ENCODE peak calls at places on chromosomes 5 and 9, in ten cellular contexts. A is fibroblast of mammary gland, F is breast epithelium, O is cardiac fibroblast, D is psoas muscle, S is epithelial cell of esophagus, V is left lung, E is neural crest cell, U is tibial nerve, J is NB4. M is an unnamed sample.

GRCh38 chr9:125532412-125532811 is 174.6 kb downstream of the MAPKAP1 start:
- DNase-seq in A (peak; percentile 79), F (no peak), O (no peak), D (no peak), S (no peak), V (no peak), E (no peak), U (no peak), J (no peak), M (no peak)

GRCh38 chr9:108151161-108151586 is 661.6 kb upstream of the KLF4 start:
- DNase-seq in A (peak; percentile 89), F (no peak), O (peak; percentile 47), D (no peak), S (peak; percentile 62), V (no peak), E (no peak), U (no peak), J (peak; percentile 68), M (no peak)

GRCh38 chr9:79057576-79057975 is 514.2 kb upstream of the TLE4 start:
- DNase-seq in A (no peak), F (no peak), O (no peak), D (no peak), S (no peak), V (no peak), E (no peak), U (no peak), J (no peak), M (no peak)

GRCh38 chr5:43514471-43514815 is 505 bp downstream of the C5orf34 start:
- DNase-seq in A (peak; percentile 89), F (no peak), O (peak; percentile 89), D (no peak), S (peak; percentile 86), V (no peak), E (no peak), U (no peak), J (no peak), M (peak; percentile 26)

GRCh38 chr5:151591144-151591819 is at the start of gene FAT2:
- DNase-seq in A (no peak), F (peak; percentile 70), O (no peak), D (no peak), S (peak; percentile 82), V (no peak), E (no peak), U (no peak), J (no peak), M (no peak)

GRCh38 chr9:120395374-120395773 is 184.6 kb downstream of the CDK5RAP2 start:
- DNase-seq in A (no peak), F (no peak), O (no peak), D (no peak), S (no peak), V (no peak), E (no peak), U (no peak), J (peak; percentile 78), M (no peak)

GRCh38 chr9:8338249-8338721 is 538.7 kb upstream of the DMAC1 start:
- DNase-seq in A (peak; percentile 87), F (no peak), O (peak; percentile 37), D (no peak), S (no peak), V (no peak), E (no peak), U (no peak), J (no peak), M (no peak)

GRCh38 chr5:37533851-37534250 is 154.7 kb downstream of the WDR70 start:
- DNase-seq in A (peak; percentile 43), F (no peak), O (peak; percentile 74), D (no peak), S (peak; percentile 94), V (no peak), E (no peak), U (no peak), J (no peak), M (no peak)

GRCh38 chr5:116529615-116530014 is 45.0 kb downstream of the SEMA6A start:
- DNase-seq in A (no peak), F (no peak), O (no peak), D (no peak), S (no peak), V (no peak), E (no peak), U (no peak), J (no peak), M (no peak)

GRCh38 chr5:64207978-64208377 is 42.3 kb downstream of the RNF180 start:
- DNase-seq in A (peak; percentile 41), F (no peak), O (peak; percentile 57), D (no peak), S (peak; percentile 34), V (no peak), E (no peak), U (no peak), J (peak; percentile 6), M (no peak)

GRCh38 chr9:3906437-3907213 is 380.8 kb upstream of the RFX3 start:
- DNase-seq in A (peak; percentile 94), F (peak; percentile 22), O (peak; percentile 95), D (no peak), S (peak; percentile 91), V (peak; percentile 36), E (no peak), U (no peak), J (peak; percentile 91), M (peak; percentile 55)
- TF ChIP-seq CTCF in A (no peak), F (no peak), O (peak; percentile 19), D (no peak), S (peak; percentile 16), V (no peak), E (no peak), U (no peak), J (peak; percentile 25), M (no peak)

GRCh38 chr5:172853355-172853975 is 19.4 kb downstream of the ERGIC1 start:
- DNase-seq in A (peak; percentile 58), F (no peak), O (peak; percentile 52), D (no peak), S (no peak), V (no peak), E (no peak), U (no peak), J (no peak), M (no peak)

GRCh38 chr5:172855597-172856292 is 21.7 kb downstream of the ERGIC1 start:
- DNase-seq in A (peak; percentile 78), F (peak; percentile 85), O (peak; percentile 61), D (peak; percentile 68), S (no peak), V (peak; percentile 65), E (no peak), U (no peak), J (no peak), M (no peak)

GRCh38 chr5:172852490-172853354 is 18.7 kb downstream of the ERGIC1 start:
- DNase-seq in A (peak; percentile 93), F (no peak), O (peak; percentile 63), D (peak; percentile 74), S (no peak), V (no peak), E (no peak), U (no peak), J (peak; percentile 40), M (no peak)

GRCh38 chr5:172854958-172855357 is 20.9 kb downstream of the ERGIC1 start:
- DNase-seq in A (no peak), F (no peak), O (no peak), D (no peak), S (no peak), V (no peak), E (no peak), U (no peak), J (no peak), M (no peak)

GRCh38 chr5:172854451-172854871 is 20.4 kb downstream of the ERGIC1 start:
- DNase-seq in A (peak; percentile 82), F (no peak), O (peak; percentile 55), D (peak; percentile 45), S (peak; percentile 57), V (peak; percentile 64), E (no peak), U (peak; percentile 67), J (no peak), M (no peak)
- TF ChIP-seq CTCF in A (no peak), F (no peak), O (no peak), D (no peak), S (no peak), V (no peak), E (no peak), U (no peak), J (no peak), M (no peak)

GRCh38 chr5:133607451-133607850 is 4.9 kb downstream of the FSTL4 start:
- DNase-seq in A (no peak), F (no peak), O (no peak), D (no peak), S (no peak), V (no peak), E (no peak), U (no peak), J (no peak), M (no peak)

GRCh38 chr5:133605323-133605722 is 7.0 kb downstream of the FSTL4 start:
- DNase-seq in A (no peak), F (no peak), O (no peak), D (no peak), S (no peak), V (no peak), E (no peak), U (no peak), J (no peak), M (no peak)

GRCh38 chr5:133610489-133611356 is 1.6 kb downstream of the FSTL4 start:
- DNase-seq in A (peak; percentile 13), F (peak; percentile 23), O (peak; percentile 33), D (peak; percentile 61), S (peak; percentile 61), V (peak; percentile 56), E (peak; percentile 73), U (peak; percentile 20), J (peak; percentile 38), M (no peak)

GRCh38 chr5:133603711-133604110 is 8.6 kb downstream of the FSTL4 start:
- DNase-seq in A (no peak), F (no peak), O (no peak), D (no peak), S (no peak), V (no peak), E (no peak), U (no peak), J (peak; percentile 4), M (no peak)

GRCh38 chr5:133606835-133607234 is 5.5 kb downstream of the FSTL4 start:
- DNase-seq in A (no peak), F (no peak), O (no peak), D (no peak), S (no peak), V (no peak), E (no peak), U (no peak), J (no peak), M (no peak)
- TF ChIP-seq CTCF in A (no peak), F (no peak), O (no peak), D (no peak), S (no peak), V (no peak), E (no peak), U (no peak), J (no peak), M (no peak)

GRCh38 chr5:110790673-110791072 is 51.9 kb downstream of the SLC25A46 start:
- DNase-seq in A (peak; percentile 72), F (no peak), O (peak; percentile 82), D (no peak), S (peak; percentile 68), V (no peak), E (no peak), U (no peak), J (no peak), M (no peak)
- TF ChIP-seq CTCF in A (peak; percentile 51), F (no peak), O (peak; percentile 48), D (no peak), S (peak; percentile 52), V (peak; percentile 15), E (no peak), U (no peak), J (no peak), M (peak; percentile 28)

M was measured in BJ.